ENCODE peak calls at places on chromosomes 12 and 14, in eight cellular contexts. P, S, N, L, V, C, Y and W are unnamed samples.

GRCh38 chr12:108483213-108483920 is 31.7 kb upstream of the FICD start:
- DNase-seq in P (no peak), S (no peak), N (no peak), L (no peak), V (no peak), C (no peak), Y (no peak), W (no peak)

GRCh38 chr14:20400965-20401593 is 12.2 kb downstream of the TEP1 start:
- DNase-seq in P (peak), S (peak), N (no peak), L (no peak), V (no peak), C (peak), Y (no peak), W (no peak)

GRCh38 chr12:51077930-51078329 is 5.5 kb downstream of the CSRNP2 start:
- DNase-seq in P (no peak), S (no peak), N (no peak), L (no peak), V (no peak), C (no peak), Y (no peak), W (no peak)

GRCh38 chr14:92386637-92387036 is 63.7 kb downstream of the SLC24A4 start:
- DNase-seq in P (no peak), S (no peak), N (no peak), L (no peak), V (peak), C (no peak), Y (no peak), W (no peak)

GRCh38 chr14:70177092-70177491 is 11.7 kb downstream of the SLC8A3 start:
- DNase-seq in P (no peak), S (no peak), N (no peak), L (no peak), V (no peak), C (no peak), Y (no peak), W (no peak)

GRCh38 chr12:52848661-52849255 is at the start of gene KRT78:
- DNase-seq in P (no peak), S (no peak), N (no peak), L (no peak), V (no peak), C (no peak), Y (no peak), W (no peak)

GRCh38 chr12:127108360-127109215 is 1158.4 kb upstream of the TMEM132C start:
- DNase-seq in P (peak), S (peak), N (peak), L (peak), V (peak), C (peak), Y (peak), W (peak)

GRCh38 chr12:112107728-112108447 is 695 bp downstream of the NAA25 start:
- DNase-seq in P (peak), S (no peak), N (peak), L (no peak), V (peak), C (no peak), Y (peak), W (peak)

GRCh38 chr12:24709201-24709600 is 239.7 kb downstream of the BCAT1 start:
- DNase-seq in P (no peak), S (no peak), N (peak), L (no peak), V (no peak), C (no peak), Y (no peak), W (peak)

GRCh38 chr12:62899568-62900390 is 35.2 kb downstream of the PPM1H start:
- DNase-seq in P (no peak), S (no peak), N (no peak), L (peak), V (no peak), C (no peak), Y (no peak), W (no peak)

GRCh38 chr14:89912667-89913211 is 41.8 kb downstream of the EFCAB11 start:
- DNase-seq in P (peak), S (peak), N (no peak), L (no peak), V (no peak), C (no peak), Y (peak), W (no peak)

GRCh38 chr12:124529595-124530276 is 37.7 kb downstream of the NCOR2 start:
- DNase-seq in P (no peak), S (no peak), N (no peak), L (no peak), V (no peak), C (no peak), Y (no peak), W (no peak)

GRCh38 chr14:104542871-104543830 is 36.4 kb upstream of the C14orf180 start:
- DNase-seq in P (no peak), S (no peak), N (no peak), L (no peak), V (no peak), C (no peak), Y (no peak), W (no peak)

GRCh38 chr14:100530270-100531072 is 56.7 kb downstream of the BEGAIN start:
- DNase-seq in P (no peak), S (no peak), N (peak), L (no peak), V (no peak), C (no peak), Y (no peak), W (no peak)

GRCh38 chr12:111846016-111846415 is 4.0 kb downstream of the MAPKAPK5 start:
- DNase-seq in P (no peak), S (no peak), N (no peak), L (no peak), V (no peak), C (no peak), Y (no peak), W (peak)

GRCh38 chr12:6883683-6884082 is 10.6 kb upstream of the SPSB2 start:
- DNase-seq in P (no peak), S (no peak), N (no peak), L (no peak), V (no peak), C (no peak), Y (no peak), W (no peak)

GRCh38 chr14:58133739-58134138 is 18.3 kb downstream of the ARMH4 start:
- DNase-seq in P (no peak), S (no peak), N (no peak), L (no peak), V (no peak), C (no peak), Y (no peak), W (peak)

GRCh38 chr12:42565001-42565400 is 24.5 kb downstream of the PRICKLE1 start:
- DNase-seq in P (no peak), S (no peak), N (no peak), L (no peak), V (no peak), C (no peak), Y (no peak), W (no peak)

GRCh38 chr14:75831971-75832370 is 149.8 kb downstream of the TGFB3 start:
- DNase-seq in P (no peak), S (no peak), N (peak), L (peak), V (peak), C (no peak), Y (no peak), W (no peak)

DNA sequence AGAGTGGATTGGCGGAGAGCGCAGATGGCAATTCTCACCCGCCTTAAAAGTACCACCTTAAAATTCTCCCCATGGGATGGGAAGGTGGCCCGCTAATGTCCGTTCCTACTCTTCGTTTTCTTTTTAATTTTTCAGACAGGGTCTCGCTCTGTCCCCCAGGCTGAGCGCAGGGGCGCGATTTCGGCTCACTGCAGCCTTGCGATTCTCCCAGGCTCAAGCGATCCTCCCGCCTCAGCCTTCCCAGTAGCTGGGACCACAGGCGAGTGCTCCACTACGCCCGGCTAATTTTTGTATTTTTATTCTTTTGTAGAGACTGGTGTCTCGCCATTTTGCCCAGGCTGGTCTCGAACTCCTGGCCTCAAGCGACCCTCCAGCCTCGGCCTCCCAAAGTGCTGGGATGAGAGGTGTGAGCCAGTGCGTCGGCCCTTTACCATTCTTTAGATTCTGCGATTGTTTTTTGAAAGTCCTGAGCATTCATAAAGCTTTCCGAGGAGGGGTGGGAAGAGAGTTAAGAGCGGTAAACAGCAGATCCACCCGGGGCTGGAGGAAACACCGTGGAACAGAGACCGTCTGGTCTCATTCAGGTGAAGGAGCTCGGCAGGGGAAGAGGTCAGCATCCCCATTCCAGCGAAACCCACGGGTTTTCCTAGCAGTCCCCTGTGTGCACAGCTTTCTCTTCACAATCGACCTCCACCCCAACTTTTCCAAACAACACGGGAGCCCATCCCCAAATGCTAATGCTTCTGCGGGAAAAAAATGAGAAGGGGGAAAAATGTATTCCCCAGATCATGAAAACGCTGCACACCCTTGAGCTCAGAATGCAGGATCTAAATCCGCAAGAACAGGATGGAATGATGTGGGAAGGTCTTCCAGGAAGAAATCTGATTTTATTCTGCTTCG is 129.2 kb downstream of the NDUFA12 start:
- DNase-seq in P (no peak), S (no peak), N (no peak), L (no peak), V (no peak), C (no peak), Y (no peak), W (no peak)
- TF ChIP-seq POLR2A in P (no peak), S (no peak), N (no peak), L (no peak), V (no peak), C (no peak), Y (no peak), W (no peak)

DNA sequence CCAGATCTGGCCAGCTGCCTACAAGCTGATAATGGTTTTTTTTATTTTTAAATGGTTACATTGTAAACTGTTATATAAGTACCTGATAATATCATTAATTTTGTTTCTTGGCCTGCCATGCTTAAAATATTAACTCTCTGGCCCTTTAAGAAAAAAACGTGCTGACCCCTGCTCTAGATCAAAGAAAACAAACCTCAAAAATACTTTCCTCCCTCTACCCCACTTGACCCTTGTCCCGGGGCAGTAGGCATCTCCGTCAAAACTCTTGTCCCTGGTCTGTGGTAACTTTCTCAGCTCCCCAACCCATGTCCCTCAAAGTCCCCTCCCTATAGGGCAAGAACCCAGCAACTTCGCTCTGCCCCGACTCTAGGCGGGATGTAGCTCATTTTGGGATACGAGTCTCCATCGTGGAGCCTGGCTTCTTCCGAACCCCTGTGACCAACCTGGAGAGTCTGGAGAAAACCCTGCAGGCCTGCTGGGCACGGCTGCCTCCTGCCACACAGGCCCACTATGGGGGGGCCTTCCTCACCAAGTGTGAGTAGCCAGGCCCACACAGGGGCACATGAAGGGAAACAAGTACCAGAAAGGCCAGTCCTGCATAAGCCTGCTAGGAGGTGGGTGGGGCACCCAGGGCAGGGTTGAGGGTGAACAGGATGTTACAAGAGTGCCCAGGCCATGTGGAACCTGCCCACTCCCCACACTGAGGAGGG is 3.5 kb downstream of the RDH5 start:
- DNase-seq in P (no peak), S (no peak), N (no peak), L (no peak), V (no peak), C (no peak), Y (peak), W (no peak)
- TF ChIP-seq POLR2A in P (no peak), S (no peak), N (no peak), L (no peak), V (no peak), C (no peak), Y (no peak), W (no peak)

GRCh38 chr14:67695394-67695949 is at the start of gene RDH11:
- DNase-seq in P (peak), S (peak), N (peak), L (peak), V (peak), C (peak), Y (peak), W (peak)

GRCh38 chr14:67690011-67690410 is 5.6 kb downstream of the RDH11 start:
- DNase-seq in P (no peak), S (no peak), N (no peak), L (no peak), V (no peak), C (no peak), Y (no peak), W (no peak)

GRCh38 chr14:67697006-67697405 is 1.4 kb upstream of the RDH11 start:
- DNase-seq in P (no peak), S (no peak), N (no peak), L (no peak), V (no peak), C (no peak), Y (no peak), W (no peak)

GRCh38 chr14:67698179-67698578 is 2.6 kb upstream of the RDH11 start:
- DNase-seq in P (no peak), S (no peak), N (no peak), L (no peak), V (no peak), C (no peak), Y (no peak), W (no peak)

DNA sequence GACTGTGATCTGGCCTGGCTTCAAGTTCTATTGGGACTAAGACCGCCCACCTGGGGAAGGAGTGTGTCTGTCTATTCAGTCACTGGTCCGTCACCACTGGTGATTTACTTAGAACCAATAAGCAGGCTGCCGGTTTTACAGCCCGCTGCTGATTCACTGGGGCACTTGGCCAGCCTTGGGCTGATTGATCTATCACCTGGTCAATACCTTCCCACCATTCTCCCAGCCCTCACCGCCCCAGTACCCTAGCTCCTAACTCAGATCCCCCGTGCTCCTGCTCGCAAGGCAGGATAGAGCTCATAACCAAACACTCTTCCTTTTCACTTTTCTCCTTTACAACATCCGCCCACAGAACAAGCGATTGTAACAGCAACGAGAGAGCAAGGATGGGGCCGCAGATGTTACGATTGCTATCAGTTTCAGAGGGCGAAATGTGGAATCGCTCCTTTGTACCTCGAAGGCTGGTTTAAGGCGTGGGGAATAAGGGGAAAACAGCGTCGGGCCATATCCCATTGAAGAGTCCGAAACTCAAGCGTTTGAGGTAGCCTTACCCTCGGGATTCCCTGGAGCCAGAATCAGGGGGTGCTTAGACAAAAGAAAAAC is 672 bp downstream of the RDH11 start:
- DNase-seq in P (peak), S (peak), N (peak), L (peak), V (peak), C (peak), Y (peak), W (peak)
- TF ChIP-seq POLR2A in P (peak), S (no peak), N (peak), L (peak), V (peak), C (peak), Y (peak), W (peak)

GRCh38 chr12:4283512-4284255 is 10.1 kb downstream of the CCND2 start:
- DNase-seq in P (no peak), S (no peak), N (no peak), L (no peak), V (no peak), C (no peak), Y (no peak), W (no peak)
- TF ChIP-seq POLR2A in P (no peak), S (no peak), N (no peak), L (no peak), V (no peak), C (no peak), Y (no peak), W (no peak)

GRCh38 chr14:24310666-24311604 is at the start of gene LTB4R:
- DNase-seq in P (no peak), S (no peak), N (no peak), L (peak), V (peak), C (no peak), Y (peak), W (peak)
- TF ChIP-seq POLR2A in P (no peak), S (no peak), N (no peak), L (peak), V (peak), C (no peak), Y (peak), W (peak)

DNA sequence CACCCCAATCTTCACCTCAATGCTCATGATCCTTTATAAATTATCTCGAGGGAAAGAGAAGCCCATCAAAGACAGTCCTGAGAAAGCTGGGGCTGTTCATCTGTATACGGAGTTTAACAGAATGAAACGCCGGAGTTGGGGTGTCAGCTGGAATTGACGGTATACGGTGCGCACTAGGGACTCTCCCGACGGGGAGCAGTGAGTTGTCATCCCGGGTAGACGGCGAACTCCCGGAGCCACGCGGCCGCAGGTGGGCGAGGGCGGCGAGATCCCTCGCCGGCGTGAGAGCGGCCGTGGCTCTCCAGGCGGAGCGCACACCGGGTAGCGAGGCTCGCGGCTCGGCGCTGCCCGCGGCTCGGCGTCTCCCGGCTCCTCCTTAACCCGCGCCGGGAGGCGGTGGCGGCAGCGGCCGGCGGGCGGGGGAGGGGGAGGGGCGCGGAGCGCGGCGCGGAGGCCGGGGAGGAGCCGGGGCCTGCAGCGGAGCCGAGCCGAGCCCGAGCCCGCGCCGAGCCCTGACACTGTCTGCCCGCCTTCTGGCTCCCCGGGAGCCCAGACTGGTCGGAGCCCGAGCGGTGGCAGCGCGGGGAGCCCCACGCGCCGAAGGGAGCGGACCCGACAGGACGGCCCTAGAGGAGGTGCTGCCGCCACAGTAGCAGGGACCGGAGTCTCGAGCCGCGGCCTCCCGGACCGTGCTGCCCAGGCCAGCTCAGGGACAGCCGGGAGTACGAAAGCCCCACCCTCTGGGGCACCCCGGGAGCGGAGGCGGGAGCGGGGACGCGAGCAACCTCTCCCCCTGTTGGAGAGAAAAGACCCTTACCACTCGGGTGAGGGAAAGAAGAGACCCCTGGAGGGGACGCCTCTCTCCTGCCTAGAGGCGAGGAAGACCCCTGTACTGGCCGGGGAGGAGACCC is at the start of gene FOXJ2:
- DNase-seq in P (peak), S (peak), N (peak), L (peak), V (peak), C (no peak), Y (peak), W (peak)
- TF ChIP-seq POLR2A in P (peak), S (no peak), N (peak), L (peak), V (peak), C (no peak), Y (peak), W (peak)

DNA sequence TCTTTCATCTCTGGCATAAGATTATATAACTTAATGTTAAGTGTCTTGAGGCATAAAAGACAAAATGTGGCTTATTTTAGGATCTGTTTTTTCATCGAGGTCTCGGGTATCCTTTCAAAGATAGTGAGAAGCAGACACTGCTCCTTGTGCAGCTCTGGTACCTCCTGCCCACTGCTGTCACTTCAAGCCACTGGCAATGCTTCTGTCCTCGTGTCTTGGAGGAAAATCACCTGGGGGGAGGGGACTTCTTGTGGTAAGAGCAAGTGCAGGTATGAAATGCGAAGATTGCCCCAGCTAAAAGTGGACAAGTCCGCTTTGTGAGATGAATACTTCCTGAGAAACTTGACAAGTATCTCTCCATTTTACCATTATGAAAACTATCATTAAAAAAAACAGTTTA is 37.8 kb upstream of the DYNC1H1 start:
- DNase-seq in P (no peak), S (no peak), N (no peak), L (no peak), V (no peak), C (no peak), Y (no peak), W (no peak)
- TF ChIP-seq POLR2A in P (no peak), S (no peak), N (no peak), L (no peak), V (no peak), C (no peak), Y (no peak), W (no peak)